ENCODE peak calls at places on chromosomes 1 and 21, in five cellular contexts. One of them, this sample, is unnamed.

GRCh38 chr1:160416369-160416768 is 16.0 kb downstream of the VANGL2 start:
- DNase-seq in psoas muscle: no peak
- DNase-seq in HCT116: peak; percentile 36
- DNase-seq in heart left ventricle: no peak
- DNase-seq in transverse colon: no peak
- DNase-seq in this sample: no peak

GRCh38 chr1:36966242-36966641 is 68.1 kb downstream of the GRIK3 start:
- DNase-seq in psoas muscle: no peak
- DNase-seq in HCT116: no peak
- DNase-seq in heart left ventricle: no peak
- DNase-seq in transverse colon: no peak
- DNase-seq in this sample: no peak

GRCh38 chr1:24849653-24850295 is 80.3 kb downstream of the RUNX3 start:
- DNase-seq in psoas muscle: no peak
- DNase-seq in HCT116: no peak
- DNase-seq in heart left ventricle: no peak
- DNase-seq in transverse colon: peak; percentile 42
- DNase-seq in this sample: peak; percentile 55

GRCh38 chr1:65658122-65658521 is 134.6 kb upstream of the PDE4B start:
- DNase-seq in psoas muscle: no peak
- DNase-seq in HCT116: no peak
- DNase-seq in heart left ventricle: no peak
- DNase-seq in transverse colon: no peak
- DNase-seq in this sample: no peak

GRCh38 chr1:38964140-38964548 is 22.5 kb upstream of the RHBDL2 start:
- DNase-seq in psoas muscle: no peak
- DNase-seq in HCT116: no peak
- DNase-seq in heart left ventricle: no peak
- DNase-seq in transverse colon: no peak
- DNase-seq in this sample: no peak

GRCh38 chr21:14263879-14264278 is 47.9 kb downstream of the RBM11 start:
- DNase-seq in psoas muscle: no peak
- DNase-seq in HCT116: no peak
- DNase-seq in heart left ventricle: no peak
- DNase-seq in transverse colon: no peak
- DNase-seq in this sample: no peak

GRCh38 chr1:15188145-15188544 is 34.6 kb downstream of the TMEM51 start:
- DNase-seq in psoas muscle: no peak
- DNase-seq in HCT116: no peak
- DNase-seq in heart left ventricle: no peak
- DNase-seq in transverse colon: no peak
- DNase-seq in this sample: no peak

GRCh38 chr1:202017385-202018225 is 7.2 kb downstream of the ELF3 start:
- DNase-seq in psoas muscle: no peak
- DNase-seq in HCT116: peak; percentile 73
- DNase-seq in heart left ventricle: no peak
- DNase-seq in transverse colon: peak; percentile 91
- DNase-seq in this sample: no peak

GRCh38 chr1:47785561-47786271 is 211.5 kb downstream of the TRABD2B start:
- DNase-seq in psoas muscle: peak; percentile 27
- DNase-seq in HCT116: no peak
- DNase-seq in heart left ventricle: no peak
- DNase-seq in transverse colon: no peak
- DNase-seq in this sample: no peak

GRCh38 chr1:119080586-119080985 is 59.9 kb downstream of the WARS2 start:
- DNase-seq in psoas muscle: peak; percentile 19
- DNase-seq in HCT116: no peak
- DNase-seq in heart left ventricle: no peak
- DNase-seq in transverse colon: no peak
- DNase-seq in this sample: no peak

GRCh38 chr1:147834189-147834588 is 68.4 kb upstream of the GJA8 start:
- DNase-seq in psoas muscle: no peak
- DNase-seq in HCT116: no peak
- DNase-seq in heart left ventricle: no peak
- DNase-seq in transverse colon: no peak
- DNase-seq in this sample: no peak

GRCh38 chr1:181083842-181084605 is 4.5 kb upstream of the IER5 start:
- DNase-seq in psoas muscle: peak; percentile 51
- DNase-seq in HCT116: peak; percentile 49
- DNase-seq in heart left ventricle: no peak
- DNase-seq in transverse colon: peak; percentile 71
- DNase-seq in this sample: no peak

GRCh38 chr1:44806704-44807363 is at the start of gene DYNLT4:
- DNase-seq in psoas muscle: no peak
- DNase-seq in HCT116: no peak
- DNase-seq in heart left ventricle: peak; percentile 39
- DNase-seq in transverse colon: no peak
- DNase-seq in this sample: no peak
- H3K4me1 ChIP-seq in psoas muscle: peaks cover 35% of the 10 kb centered on the region
- H3K4me1 ChIP-seq in HCT116: peaks cover 59% of the 10 kb centered on the region
- H3K4me1 ChIP-seq in heart left ventricle: peaks cover 87% of the 10 kb centered on the region
- H3K4me1 ChIP-seq in transverse colon: peaks cover 61% of the 10 kb centered on the region
- H3K4me1 ChIP-seq in this sample: no peaks in the 10 kb centered on the region

GRCh38 chr1:5959087-5959486 is 33.1 kb downstream of the NPHP4 start:
- DNase-seq in psoas muscle: no peak
- DNase-seq in HCT116: no peak
- DNase-seq in heart left ventricle: no peak
- DNase-seq in transverse colon: no peak
- DNase-seq in this sample: no peak
- TF ChIP-seq CTCF in psoas muscle: no peak
- TF ChIP-seq CTCF in HCT116: no peak
- TF ChIP-seq CTCF in heart left ventricle: no peak
- TF ChIP-seq CTCF in transverse colon: no peak
- TF ChIP-seq CTCF in this sample: no peak

DNA sequence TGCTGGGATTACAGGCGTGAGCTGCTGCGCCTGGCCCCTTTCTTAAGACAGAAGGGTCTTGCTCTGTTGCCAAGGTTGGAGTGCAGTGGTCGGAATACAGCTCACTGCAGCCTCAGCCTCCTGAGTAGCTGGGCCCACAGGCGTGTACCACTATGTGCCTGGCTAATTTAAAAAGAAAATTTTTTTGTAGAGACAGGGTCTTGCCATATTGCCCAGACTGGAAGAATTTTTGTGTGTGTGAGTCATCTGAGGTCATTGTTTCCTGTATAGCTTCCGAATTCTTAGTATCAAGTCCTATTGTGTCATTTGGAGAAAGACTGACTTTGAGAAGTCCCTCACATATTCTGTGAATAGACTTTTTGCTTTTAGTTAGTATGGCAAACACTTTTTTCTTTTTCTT is 4.7 kb downstream of the SZRD1 start:
- DNase-seq in psoas muscle: no peak
- DNase-seq in HCT116: no peak
- DNase-seq in heart left ventricle: no peak
- DNase-seq in transverse colon: no peak
- DNase-seq in this sample: no peak
- H3K4me1 ChIP-seq in psoas muscle: peaks cover 76% of the 10 kb centered on the region
- H3K4me1 ChIP-seq in HCT116: peaks cover 15% of the 10 kb centered on the region
- H3K4me1 ChIP-seq in heart left ventricle: peaks cover 71% of the 10 kb centered on the region
- H3K4me1 ChIP-seq in transverse colon: peaks cover 68% of the 10 kb centered on the region
- H3K4me1 ChIP-seq in this sample: no peaks in the 10 kb centered on the region

DNA sequence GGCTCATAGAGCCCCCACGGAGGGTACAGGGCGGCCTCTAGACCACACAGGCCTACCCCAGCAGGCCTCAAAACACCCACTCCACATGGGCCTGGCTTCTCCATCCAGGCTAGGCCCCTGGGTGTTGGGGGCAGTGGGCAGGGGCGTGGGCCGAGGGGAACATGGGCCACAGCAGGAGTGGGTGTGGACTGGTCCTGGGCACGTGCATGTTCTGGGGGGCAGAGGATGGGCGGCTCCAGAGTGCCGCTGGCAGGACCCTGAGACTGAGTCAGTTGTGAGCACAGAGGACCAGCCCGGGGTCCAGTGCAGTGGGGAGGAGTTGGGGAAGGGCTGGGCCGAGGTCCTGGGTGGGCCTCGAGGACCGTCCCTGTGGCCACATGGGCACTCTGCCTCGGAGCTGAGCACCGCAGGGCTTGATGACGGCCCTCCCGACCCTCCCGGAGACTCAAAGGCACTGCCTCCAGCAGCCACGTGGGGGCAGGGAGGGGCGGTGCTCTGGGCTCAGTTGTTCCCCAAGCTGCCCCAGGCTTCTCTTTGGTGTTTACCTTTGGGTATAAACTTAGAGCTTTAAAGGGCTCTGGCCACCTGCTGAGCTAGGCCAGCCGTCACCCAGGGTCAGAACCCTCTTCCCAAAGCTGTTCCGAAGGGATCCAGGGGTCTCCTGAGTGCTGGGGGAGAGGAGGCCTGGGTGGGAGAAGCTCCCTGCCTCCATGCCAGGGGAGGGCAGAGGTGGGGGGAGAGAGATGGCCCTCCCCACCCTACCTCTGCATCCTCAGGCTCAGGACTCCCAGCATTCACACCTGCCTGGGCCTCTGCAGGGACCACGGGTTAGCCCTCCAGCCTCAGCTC is 79.9 kb downstream of the MORN1 start:
- DNase-seq in psoas muscle: peak; percentile 77
- DNase-seq in HCT116: peak; percentile 31
- DNase-seq in heart left ventricle: no peak
- DNase-seq in transverse colon: peak; percentile 76
- DNase-seq in this sample: peak; percentile 82
- TF ChIP-seq CTCF in psoas muscle: no peak
- TF ChIP-seq CTCF in HCT116: peak; percentile 50
- TF ChIP-seq CTCF in heart left ventricle: peak; percentile 11
- TF ChIP-seq CTCF in transverse colon: peak; percentile 30
- TF ChIP-seq CTCF in this sample: peak; percentile 52

DNA sequence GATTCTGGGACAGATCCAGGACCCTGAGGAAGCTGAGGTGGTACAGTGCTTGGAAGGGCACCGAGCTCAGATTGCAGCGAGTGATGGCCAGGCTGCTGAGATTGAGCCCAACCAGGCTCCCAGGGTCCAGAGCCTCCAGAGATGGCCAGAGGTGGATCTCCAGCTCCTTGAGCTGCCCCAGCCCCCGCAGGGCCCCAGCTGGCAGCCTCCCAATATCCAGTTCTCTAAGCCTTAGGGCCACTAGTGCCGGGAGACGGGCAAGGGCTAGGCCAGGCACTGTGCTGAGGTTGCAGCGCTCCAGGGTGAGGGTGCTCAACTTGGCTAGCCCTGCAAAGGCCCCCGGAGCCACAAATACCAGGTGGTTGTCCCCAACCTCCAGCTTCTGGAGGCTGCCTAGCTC is 3.4 kb downstream of the LINGO4 start:
- DNase-seq in psoas muscle: no peak
- DNase-seq in HCT116: no peak
- DNase-seq in heart left ventricle: no peak
- DNase-seq in transverse colon: no peak
- DNase-seq in this sample: no peak
- H3K4me1 ChIP-seq in psoas muscle: peaks cover 10% of the 10 kb centered on the region
- H3K4me1 ChIP-seq in HCT116: no peaks in the 10 kb centered on the region
- H3K4me1 ChIP-seq in heart left ventricle: no peaks in the 10 kb centered on the region
- H3K4me1 ChIP-seq in transverse colon: no peaks in the 10 kb centered on the region
- H3K4me1 ChIP-seq in this sample: no peaks in the 10 kb centered on the region

GRCh38 chr1:158334601-158335292 is 3.4 kb upstream of the CD1B start:
- DNase-seq in psoas muscle: no peak
- DNase-seq in HCT116: no peak
- DNase-seq in heart left ventricle: no peak
- DNase-seq in transverse colon: no peak
- DNase-seq in this sample: no peak
- TF ChIP-seq CTCF in psoas muscle: no peak
- TF ChIP-seq CTCF in HCT116: no peak
- TF ChIP-seq CTCF in heart left ventricle: no peak
- TF ChIP-seq CTCF in transverse colon: no peak
- TF ChIP-seq CTCF in this sample: no peak

GRCh38 chr1:231312389-231312788 is 25.3 kb downstream of the EXOC8 start:
- DNase-seq in psoas muscle: no peak
- DNase-seq in HCT116: no peak
- DNase-seq in heart left ventricle: no peak
- DNase-seq in transverse colon: no peak
- DNase-seq in this sample: no peak
- H3K4me1 ChIP-seq in psoas muscle: no peaks in the 10 kb centered on the region
- H3K4me1 ChIP-seq in HCT116: peaks cover 3% of the 10 kb centered on the region
- H3K4me1 ChIP-seq in heart left ventricle: no peaks in the 10 kb centered on the region
- H3K4me1 ChIP-seq in transverse colon: no peaks in the 10 kb centered on the region
- H3K4me1 ChIP-seq in this sample: no peaks in the 10 kb centered on the region

GRCh38 chr1:221431068-221431651 is 310.7 kb downstream of the DUSP10 start:
- DNase-seq in psoas muscle: no peak
- DNase-seq in HCT116: no peak
- DNase-seq in heart left ventricle: no peak
- DNase-seq in transverse colon: no peak
- DNase-seq in this sample: no peak
- TF ChIP-seq CTCF in psoas muscle: peak; percentile 16
- TF ChIP-seq CTCF in HCT116: no peak
- TF ChIP-seq CTCF in heart left ventricle: peak; percentile 32
- TF ChIP-seq CTCF in transverse colon: no peak
- TF ChIP-seq CTCF in this sample: no peak